ENCODE peak calls at places on chromosomes 6 and 20, in seven cellular contexts. Y is IMR-90, K is fibroblast of pulmonary artery, F is BE2C, Q is GM12865, W is psoas muscle, B is GM06990. U is an unnamed sample.
A peak's percentile ranks its signal among the peaks of the same experiment; 100 is the strongest.

GRCh38 chr6:147202516-147203310 is 1.5 kb upstream of the STXBP5 start:
- DNase-seq in Y (peak; percentile 98), K (peak; percentile 99), F (peak; percentile 85), Q (peak; percentile 96), W (peak; percentile 74), B (peak; percentile 77), U (peak; percentile 94)

GRCh38 chr6:72412709-72413044 is 209.2 kb upstream of the KCNQ5 start:
- DNase-seq in Y (no peak), K (no peak), F (no peak), Q (no peak), W (no peak), B (no peak), U (no peak)

GRCh38 chr20:11919046-11919445 is 1.4 kb downstream of the BTBD3 start:
- DNase-seq in Y (peak; percentile 47), K (peak; percentile 42), F (no peak), Q (no peak), W (no peak), B (no peak), U (peak; percentile 14)

GRCh38 chr20:56247954-56248782 is at the start of gene MC3R:
- DNase-seq in Y (peak; percentile 30), K (peak; percentile 52), F (peak; percentile 56), Q (peak; percentile 65), W (no peak), B (no peak), U (no peak)

GRCh38 chr6:1700283-1700967 is 90.7 kb downstream of the FOXC1 start:
- DNase-seq in Y (no peak), K (no peak), F (peak; percentile 57), Q (no peak), W (no peak), B (no peak), U (no peak)

GRCh38 chr6:73586416-73586974 is 65.7 kb upstream of the EEF1A1 start:
- DNase-seq in Y (peak; percentile 41), K (peak; percentile 56), F (no peak), Q (peak; percentile 9), W (no peak), B (no peak), U (no peak)

GRCh38 chr6:89252902-89253301 is 35.7 kb upstream of the GABRR1 start:
- DNase-seq in Y (no peak), K (no peak), F (no peak), Q (no peak), W (no peak), B (no peak), U (no peak)

GRCh38 chr20:38985603-38986170 is 23.5 kb downstream of the DHX35 start:
- DNase-seq in Y (peak; percentile 73), K (peak; percentile 80), F (no peak), Q (peak; percentile 68), W (no peak), B (no peak), U (peak; percentile 37)

GRCh38 chr6:168088161-168089106 is 9.4 kb upstream of the FRMD1 start:
- DNase-seq in Y (peak; percentile 74), K (peak; percentile 78), F (no peak), Q (no peak), W (peak; percentile 14), B (no peak), U (peak; percentile 5)

DNA sequence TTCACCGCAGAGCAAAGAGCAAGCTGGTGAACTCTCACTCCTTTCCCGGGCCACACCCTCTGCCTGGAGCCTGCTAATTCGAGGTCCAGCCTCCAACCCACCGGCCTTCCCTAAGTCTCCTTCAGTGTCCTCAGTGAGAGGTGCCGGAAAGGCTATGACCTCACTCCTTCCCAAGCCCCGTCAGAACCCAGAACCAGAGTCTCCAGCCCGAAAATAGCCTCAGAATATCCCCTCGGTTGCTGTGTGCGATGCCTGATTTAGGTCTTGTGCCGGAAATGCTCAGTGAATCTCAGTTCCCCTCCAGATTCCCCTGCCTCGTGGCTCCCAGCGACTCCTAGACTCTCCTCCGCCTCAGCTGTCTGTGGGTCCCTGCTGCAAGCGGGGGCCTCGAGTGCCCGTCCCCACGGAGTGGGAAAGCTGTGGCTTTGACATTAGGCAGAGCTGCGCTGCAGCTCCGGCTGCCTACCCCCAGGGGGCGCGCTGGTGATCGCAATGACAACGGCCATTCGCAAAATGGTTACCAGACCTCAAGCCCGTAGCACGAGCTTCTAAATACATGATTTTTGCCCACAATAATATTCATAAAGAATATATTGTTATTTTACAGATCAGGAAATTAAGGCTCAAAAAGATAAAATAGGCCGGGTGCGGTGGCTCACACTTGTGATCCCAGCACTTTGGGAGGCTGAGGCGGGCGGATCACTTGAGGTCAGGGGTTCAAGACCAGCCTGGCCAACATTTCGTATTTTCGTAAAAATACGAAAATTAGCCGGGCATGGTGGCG is 4.2 kb upstream of the BNIP5 start:
- DNase-seq in Y (peak; percentile 59), K (peak; percentile 75), F (peak; percentile 77), Q (peak; percentile 78), W (peak; percentile 80), B (peak; percentile 72), U (no peak)
- H3K4me3 ChIP-seq in Y (no peak overlapping the region), K (no peak overlapping the region), F (no peak overlapping the region), Q (no peak overlapping the region), W (peak overlapping the region; percentile 22), B (no peak overlapping the region), U (peak overlapping the region; percentile 21)

GRCh38 chr6:27426045-27426620 is 37.6 kb downstream of the ZNF391 start:
- DNase-seq in Y (no peak), K (no peak), F (no peak), Q (no peak), W (no peak), B (no peak), U (no peak)

GRCh38 chr6:27428502-27428901 is 39.9 kb downstream of the ZNF391 start:
- DNase-seq in Y (no peak), K (no peak), F (no peak), Q (no peak), W (no peak), B (no peak), U (no peak)

GRCh38 chr6:27419363-27419762 is 30.8 kb downstream of the ZNF391 start:
- DNase-seq in Y (no peak), K (no peak), F (no peak), Q (no peak), W (no peak), B (no peak), U (no peak)

DNA sequence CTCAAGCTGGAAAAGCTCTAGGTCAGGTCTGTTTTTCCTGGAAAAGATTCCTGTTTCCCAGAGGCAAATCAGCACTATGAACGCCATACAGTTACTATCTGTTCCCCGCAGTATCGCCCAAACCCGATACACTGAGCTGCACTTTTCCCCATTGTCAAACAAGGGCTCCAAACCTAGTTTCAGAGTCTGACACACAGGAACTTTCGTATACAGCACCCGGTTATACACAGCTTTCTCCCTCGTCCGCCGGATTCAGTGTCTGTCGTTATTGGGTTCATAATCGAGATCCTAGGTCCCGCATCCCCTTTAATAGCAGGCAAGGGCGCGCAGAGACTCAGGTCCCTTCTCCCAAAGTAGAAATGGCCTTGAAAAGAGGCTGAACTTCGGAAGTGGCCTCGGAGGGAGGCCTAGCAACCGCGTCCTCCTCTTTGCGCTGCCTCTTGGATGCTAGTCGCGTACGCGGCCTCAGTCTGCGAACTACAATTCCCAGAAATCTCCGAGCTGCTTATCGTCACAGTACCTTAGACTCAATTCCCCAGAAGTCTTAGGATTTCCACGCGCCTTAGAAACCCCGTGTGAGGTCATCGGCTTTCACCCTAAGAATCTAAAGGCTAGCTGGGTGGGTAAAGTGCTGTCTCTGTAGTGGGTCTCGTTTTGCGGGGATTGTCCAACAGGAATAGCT is 34.2 kb downstream of the ZNF391 start:
- DNase-seq in Y (no peak), K (peak; percentile 46), F (no peak), Q (no peak), W (no peak), B (no peak), U (no peak)
- H3K4me3 ChIP-seq in Y (peak overlapping the region; percentile 30), K (peak overlapping the region; percentile 16), F (no peak overlapping the region), Q (no peak overlapping the region), W (no peak overlapping the region), B (no peak overlapping the region), U (peak overlapping the region; percentile 19)

GRCh38 chr6:157822221-157823000 is 635 bp upstream of the SNX9 start:
- DNase-seq in Y (no peak), K (no peak), F (no peak), Q (no peak), W (peak; percentile 37), B (no peak), U (no peak)

GRCh38 chr6:157821342-157822033 is 1.6 kb upstream of the SNX9 start:
- DNase-seq in Y (peak; percentile 40), K (no peak), F (no peak), Q (no peak), W (no peak), B (no peak), U (no peak)

GRCh38 chr6:157823523-157824370 is 701 bp downstream of the SNX9 start:
- DNase-seq in Y (peak; percentile 88), K (peak; percentile 84), F (peak; percentile 32), Q (peak; percentile 63), W (peak; percentile 40), B (peak; percentile 42), U (no peak)

GRCh38 chr6:157823001-157823522 is at the start of gene SNX9:
- DNase-seq in Y (peak; percentile 72), K (peak; percentile 79), F (peak; percentile 84), Q (peak; percentile 59), W (peak; percentile 84), B (peak; percentile 68), U (no peak)

GRCh38 chr6:157825243-157825904 is 2.3 kb downstream of the SNX9 start:
- DNase-seq in Y (peak; percentile 70), K (no peak), F (no peak), Q (no peak), W (no peak), B (no peak), U (no peak)
- H3K4me3 ChIP-seq in Y (peak overlapping the region; percentile 19), K (no peak overlapping the region), F (no peak overlapping the region), Q (no peak overlapping the region), W (peak overlapping the region; percentile 92), B (no peak overlapping the region), U (no peak overlapping the region)

GRCh38 chr6:8739454-8739853 is 304.1 kb upstream of the SLC35B3 start:
- DNase-seq in Y (no peak), K (no peak), F (no peak), Q (no peak), W (no peak), B (no peak), U (no peak)

GRCh38 chr6:8738951-8739350 is 303.6 kb upstream of the SLC35B3 start:
- DNase-seq in Y (no peak), K (no peak), F (no peak), Q (no peak), W (no peak), B (no peak), U (no peak)

GRCh38 chr6:8743146-8743745 is 307.9 kb upstream of the SLC35B3 start:
- DNase-seq in Y (no peak), K (no peak), F (no peak), Q (peak; percentile 24), W (no peak), B (no peak), U (no peak)
- H3K4me3 ChIP-seq in Y (no peak overlapping the region), K (no peak overlapping the region), F (no peak overlapping the region), Q (peak overlapping the region; percentile 42), W (no peak overlapping the region), B (peak overlapping the region; percentile 45), U (no peak overlapping the region)

GRCh38 chr6:63597142-63598000 is 25.1 kb downstream of the LOC128125822 start:
- DNase-seq in Y (no peak), K (peak; percentile 8), F (no peak), Q (no peak), W (no peak), B (no peak), U (no peak)
- H3K4me3 ChIP-seq in Y (peak overlapping the region; percentile 66), K (no peak overlapping the region), F (peak overlapping the region; percentile 95), Q (no peak overlapping the region), W (peak overlapping the region; percentile 75), B (no peak overlapping the region), U (peak overlapping the region; percentile 60)

GRCh38 chr6:21753571-21754108 is 160.1 kb downstream of the SOX4 start:
- DNase-seq in Y (peak; percentile 97), K (peak; percentile 72), F (no peak), Q (no peak), W (no peak), B (no peak), U (peak; percentile 48)
- H3K4me3 ChIP-seq in Y (no peak overlapping the region), K (no peak overlapping the region), F (no peak overlapping the region), Q (no peak overlapping the region), W (no peak overlapping the region), B (no peak overlapping the region), U (no peak overlapping the region)

U was measured in skeletal muscle cell.